ENCODE peak calls at places on chromosome 14, in seven cellular contexts. V, D, H, C, F, M and K are unnamed samples.

GRCh38 chr14:77843155-77843554 is 43.2 kb downstream of the ADCK1 start:
- DNase-seq in F (no peak), C (no peak), D (no peak), M (no peak), H (no peak), V (no peak), K (no peak)

GRCh38 chr14:92866181-92866752 is 56.7 kb upstream of the CHGA start:
- DNase-seq in F (no peak), H (no peak), M (no peak), V (no peak), D (no peak), C (no peak), K (no peak)

GRCh38 chr14:103081951-103082350 is 2.1 kb upstream of the LBHD2 start:
- DNase-seq in H (no peak), F (no peak), C (no peak), D (no peak), V (no peak), M (no peak), K (no peak)

GRCh38 chr14:82113007-82113406 is 579.4 kb upstream of the SEL1L start:
- DNase-seq in V (no peak), F (no peak), M (no peak), D (no peak), H (no peak), C (no peak), K (no peak)

GRCh38 chr14:51444381-51445000 is 204.4 kb downstream of the TMX1 start:
- DNase-seq in F (no peak), M (no peak), C (no peak), V (no peak), D (no peak), H (no peak), K (no peak)

GRCh38 chr14:88242426-88242825 is 80.6 kb downstream of the KCNK10 start:
- DNase-seq in D (no peak), H (no peak), V (no peak), C (no peak), M (no peak), F (no peak), K (no peak)

GRCh38 chr14:33711761-33712160 is 239.1 kb downstream of the EGLN3 start:
- DNase-seq in F (no peak), D (no peak), C (no peak), H (no peak), M (no peak), V (no peak), K (no peak)

GRCh38 chr14:75123991-75124390 is 2.9 kb downstream of the NEK9 start:
- DNase-seq in D (no peak), V (peak; percentile 23), C (no peak), M (peak; percentile 14), H (no peak), F (no peak), K (peak; percentile 38)

GRCh38 chr14:55123101-55123500 is 6.0 kb upstream of the LGALS3 start:
- DNase-seq in H (no peak), M (no peak), V (no peak), F (no peak), C (no peak), D (no peak), K (no peak)

GRCh38 chr14:40850191-40850590 is 756.5 kb upstream of the LRFN5 start:
- DNase-seq in V (no peak), F (no peak), C (no peak), H (no peak), D (no peak), M (no peak), K (no peak)

GRCh38 chr14:68268719-68269118 is 449.1 kb downstream of the RAD51B start:
- DNase-seq in H (no peak), V (no peak), D (no peak), C (no peak), M (no peak), F (peak; percentile 55), K (no peak)

GRCh38 chr14:100851946-100852620 is 26.2 kb downstream of the MEG3 start:
- DNase-seq in F (no peak), M (no peak), H (no peak), D (no peak), V (no peak), C (no peak), K (peak; percentile 31)

GRCh38 chr14:50452285-50452684 is 55.6 kb upstream of the CDKL1 start:
- DNase-seq in V (no peak), C (no peak), M (no peak), D (no peak), F (no peak), H (no peak), K (no peak)

GRCh38 chr14:104315169-104315568 is 176.8 kb downstream of the KIF26A start:
- DNase-seq in F (no peak), M (no peak), D (peak; percentile 1), C (no peak), V (no peak), H (no peak), K (no peak)

GRCh38 chr14:61566537-61567225 is 128.6 kb upstream of the HIF1A start:
- DNase-seq in V (no peak), D (no peak), H (peak; percentile 89), C (no peak), M (no peak), F (no peak), K (no peak)

GRCh38 chr14:38790916-38791315 is 312.1 kb downstream of the SEC23A start:
- DNase-seq in D (no peak), F (no peak), C (no peak), H (no peak), M (no peak), V (no peak), K (no peak)

GRCh38 chr14:73254247-73255004 is 17.1 kb downstream of the PAPLN start:
- DNase-seq in C (no peak), V (no peak), H (no peak), F (no peak), M (no peak), D (no peak), K (no peak)

GRCh38 chr14:34023824-34024767 is 73.2 kb upstream of the EGLN3 start:
- DNase-seq in D (no peak), V (no peak), M (no peak), F (no peak), C (no peak), H (no peak), K (no peak)

GRCh38 chr14:95409472-95410307 is 90.0 kb upstream of the CLMN start:
- DNase-seq in F (no peak), C (no peak), V (no peak), M (no peak), H (peak; percentile 6), D (no peak), K (no peak)

GRCh38 chr14:99550387-99550992 is 53.5 kb downstream of the CCDC85C start:
- DNase-seq in F (no peak), H (no peak), C (no peak), D (no peak), V (no peak), M (no peak), K (no peak)

GRCh38 chr14:72638021-72638420 is 255.9 kb downstream of the DPF3 start:
- DNase-seq in H (no peak), F (no peak), C (no peak), V (peak; percentile 95), M (no peak), D (no peak), K (no peak)

GRCh38 chr14:61470261-61470953 is 149.0 kb downstream of the PRKCH start:
- DNase-seq in C (no peak), M (no peak), H (no peak), F (no peak), V (peak; percentile 80), D (peak; percentile 10), K (no peak)

GRCh38 chr14:22339277-22339676 is 249.7 kb downstream of the DAD1 start:
- DNase-seq in M (no peak), D (peak; percentile 31), C (no peak), F (no peak), H (no peak), V (no peak), K (no peak)

GRCh38 chr14:58944226-58944769 is 244.2 kb upstream of the DAAM1 start:
- DNase-seq in M (no peak), F (no peak), V (no peak), C (peak; percentile 5), H (peak; percentile 87), D (peak; percentile 49), K (no peak)